ENCODE peak calls at places on chromosomes 1 and 21, in seven cellular contexts. T is cardiac fibroblast, J is right lobe of liver, N is neural crest cell, I is colonic mucosa, C is nephron progenitor cell, K is brain microvascular endothelial cell. B is an unnamed sample.

GRCh38 chr1:16249838-16250241 is 12.9 kb upstream of the CPLANE2 start:
- DNase-seq in T (peak), J (no peak), N (no peak), I (no peak), C (no peak), K (no peak), B (no peak)

GRCh38 chr21:45736042-45736704 is 92.6 kb downstream of the PCBP3 start:
- DNase-seq in T (no peak), J (no peak), N (no peak), I (no peak), C (no peak), K (no peak), B (no peak)

GRCh38 chr1:197912739-197913494 is 4.3 kb upstream of the LHX9 start:
- DNase-seq in T (no peak), J (no peak), N (no peak), I (no peak), C (no peak), K (no peak), B (no peak)

GRCh38 chr1:219324629-219325367 is 151.1 kb downstream of the LYPLAL1 start:
- DNase-seq in T (peak), J (no peak), N (no peak), I (no peak), C (no peak), K (peak), B (no peak)

GRCh38 chr1:179911812-179912211 is 29.7 kb downstream of the TOR1AIP1 start:
- DNase-seq in T (no peak), J (no peak), N (no peak), I (no peak), C (no peak), K (no peak), B (no peak)

GRCh38 chr1:106621853-106622252 is 434.6 kb upstream of the PRMT6 start:
- DNase-seq in T (no peak), J (no peak), N (no peak), I (no peak), C (no peak), K (no peak), B (no peak)

GRCh38 chr1:52210044-52210443 is 68.2 kb downstream of the ZFYVE9 start:
- DNase-seq in T (no peak), J (no peak), N (no peak), I (no peak), C (no peak), K (no peak), B (no peak)

GRCh38 chr1:167499657-167500056 is 18.7 kb downstream of the CD247 start:
- DNase-seq in T (no peak), J (no peak), N (no peak), I (no peak), C (no peak), K (no peak), B (no peak)

GRCh38 chr1:37481289-37482003 is 7.1 kb downstream of the ZC3H12A start:
- DNase-seq in T (no peak), J (no peak), N (no peak), I (no peak), C (no peak), K (no peak), B (no peak)

GRCh38 chr1:194474701-194475100 is 1288.3 kb upstream of the B3GALT2 start:
- DNase-seq in T (peak), J (no peak), N (no peak), I (no peak), C (no peak), K (no peak), B (no peak)

GRCh38 chr1:208511242-208511860 is 267.2 kb upstream of the PLXNA2 start:
- DNase-seq in T (no peak), J (no peak), N (no peak), I (no peak), C (no peak), K (no peak), B (no peak)

GRCh38 chr1:54358503-54359168 is 47.6 kb downstream of the SSBP3 start:
- DNase-seq in T (no peak), J (no peak), N (no peak), I (no peak), C (no peak), K (no peak), B (no peak)

GRCh38 chr1:78275906-78276690 is 214.7 kb upstream of the PTGFR start:
- DNase-seq in T (peak), J (no peak), N (no peak), I (no peak), C (no peak), K (no peak), B (no peak)

GRCh38 chr21:44407493-44407892 is 47.8 kb upstream of the LRRC3 start:
- DNase-seq in T (no peak), J (no peak), N (no peak), I (no peak), C (no peak), K (no peak), B (no peak)

GRCh38 chr1:227429447-227430359 is 111.4 kb upstream of the CDC42BPA start:
- DNase-seq in T (peak), J (no peak), N (no peak), I (no peak), C (no peak), K (peak), B (no peak)

DNA sequence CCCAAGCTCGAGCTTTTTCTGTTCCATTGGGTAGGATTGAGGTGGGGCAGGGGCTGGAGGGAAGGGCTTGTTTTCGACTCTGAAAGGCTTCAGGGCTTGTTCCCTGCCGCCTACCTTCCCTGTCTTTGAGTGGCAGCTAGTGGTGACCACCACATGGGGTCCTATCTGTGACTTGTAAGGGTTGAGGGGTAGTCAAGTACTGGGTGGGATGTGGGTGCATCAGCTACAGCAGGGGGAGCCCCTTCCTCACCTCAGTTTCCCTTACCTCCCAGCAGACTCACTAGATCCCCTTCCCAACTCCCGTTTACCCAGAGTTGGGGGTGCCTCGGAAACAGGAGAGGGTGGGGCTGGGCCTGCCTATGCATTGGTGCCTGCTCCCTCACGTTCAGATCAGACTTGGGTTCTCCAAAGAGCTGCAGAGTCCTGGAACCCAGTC is 5.9 kb downstream of the FOXO6 start:
- DNase-seq in T (no peak), J (no peak), N (no peak), I (no peak), C (no peak), K (no peak), B (no peak)
- TF ChIP-seq CTCF in T (no peak), J (no peak), N (no peak), I (no peak), C (no peak), K (no peak), B (no peak)

DNA sequence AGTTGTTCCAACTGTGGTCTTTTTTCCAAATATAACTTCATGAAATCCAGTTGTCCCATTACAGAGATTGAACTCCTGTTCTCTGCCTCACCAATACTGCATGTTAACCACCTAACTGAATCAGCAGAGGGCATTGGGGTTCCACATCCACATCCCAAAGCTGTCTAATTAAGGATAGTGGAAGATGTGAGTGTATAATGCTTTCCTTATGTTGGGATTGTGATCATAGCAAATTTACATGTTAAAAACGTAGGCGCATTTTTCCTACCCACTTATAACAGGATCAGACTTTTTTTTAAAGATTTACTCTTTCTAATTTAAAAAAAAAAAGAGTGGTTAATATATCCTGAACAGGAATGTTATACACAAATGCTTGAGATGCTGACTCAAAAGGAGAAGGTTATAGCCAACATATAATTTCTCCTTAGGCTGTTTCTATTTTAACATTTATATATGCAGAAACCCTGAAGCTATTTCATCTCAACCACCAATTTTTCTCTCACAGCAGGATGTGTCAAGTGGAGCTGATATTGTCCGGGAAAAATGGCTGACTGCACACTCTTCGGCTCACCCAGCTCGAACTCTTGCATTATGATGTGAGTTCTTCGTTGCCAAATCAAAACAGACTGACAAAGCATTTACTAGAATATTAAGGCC is 40.3 kb downstream of the RGS5 start:
- DNase-seq in T (peak), J (no peak), N (no peak), I (no peak), C (no peak), K (no peak), B (no peak)
- TF ChIP-seq CTCF in T (no peak), J (no peak), N (no peak), I (no peak), C (no peak), K (no peak), B (no peak)

GRCh38 chr1:8239039-8239305 is 78.9 kb upstream of the SLC45A1 start:
- DNase-seq in T (peak), J (peak), N (no peak), I (peak), C (no peak), K (peak), B (no peak)
- TF ChIP-seq CTCF in T (peak), J (peak), N (no peak), I (no peak), C (no peak), K (peak), B (no peak)

DNA sequence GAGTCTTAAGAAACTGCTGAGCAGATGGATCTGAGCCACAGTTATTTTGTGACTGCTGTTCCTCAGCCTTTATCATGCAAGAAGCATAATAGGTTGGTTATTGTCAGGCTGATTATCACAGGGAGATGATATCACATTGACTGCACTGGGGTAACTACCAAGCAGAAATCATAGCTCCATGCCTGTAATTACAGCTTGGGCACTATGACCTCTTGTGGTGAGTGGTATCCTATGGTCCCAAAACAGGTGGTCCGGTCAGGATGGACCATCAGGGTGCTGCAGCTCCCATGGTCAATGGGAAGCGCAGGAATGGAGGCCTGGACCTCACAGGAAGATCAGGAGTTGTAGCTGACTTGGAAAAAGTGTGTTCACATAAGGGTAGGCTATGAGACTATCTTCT is 11.4 kb upstream of the ATP2B4 start:
- DNase-seq in T (no peak), J (no peak), N (no peak), I (no peak), C (no peak), K (no peak), B (no peak)
- TF ChIP-seq CTCF in T (no peak), J (no peak), N (no peak), I (no peak), C (no peak), K (no peak), B (no peak)

GRCh38 chr1:205345761-205346160 is 11.0 kb downstream of the KLHDC8A start:
- DNase-seq in T (no peak), J (no peak), N (no peak), I (no peak), C (no peak), K (no peak), B (no peak)

GRCh38 chr1:205346956-205347574 is 9.7 kb downstream of the KLHDC8A start:
- DNase-seq in T (no peak), J (no peak), N (no peak), I (no peak), C (no peak), K (no peak), B (no peak)

GRCh38 chr1:205340674-205341073 is 16.0 kb downstream of the KLHDC8A start:
- DNase-seq in T (no peak), J (no peak), N (no peak), I (no peak), C (no peak), K (no peak), B (no peak)

GRCh38 chr1:205344010-205344808 is 12.5 kb downstream of the KLHDC8A start:
- DNase-seq in T (no peak), J (no peak), N (no peak), I (peak), C (peak), K (no peak), B (peak)

DNA sequence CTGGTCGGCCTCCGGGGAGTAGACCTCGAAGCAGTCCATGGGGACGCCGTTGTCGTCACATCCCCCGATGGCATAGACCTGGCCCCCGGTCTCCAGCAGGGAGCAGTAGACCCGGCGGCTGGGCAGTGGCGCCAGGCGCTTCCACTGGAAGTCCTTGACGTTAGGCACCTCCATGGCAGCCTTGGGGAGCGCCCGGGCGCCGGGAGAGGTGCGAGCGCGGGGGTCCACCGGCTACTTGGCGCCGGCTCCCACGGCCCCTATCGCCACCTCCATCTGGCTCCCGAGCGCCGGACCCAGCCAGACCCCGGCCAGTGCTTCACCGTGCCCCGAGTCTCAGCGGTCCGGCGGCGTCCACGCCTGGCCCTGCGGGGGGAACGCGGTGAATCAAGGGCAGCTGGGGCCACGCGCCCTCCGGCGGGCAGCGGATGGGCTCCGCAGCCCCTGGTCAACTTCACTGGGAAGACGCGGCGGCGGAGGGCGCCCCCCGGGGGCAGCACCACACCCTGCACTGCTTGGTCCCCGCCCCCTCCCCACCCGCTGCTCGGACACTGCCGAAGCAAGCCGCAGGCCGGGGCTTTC is 13.2 kb downstream of the KLHDC8A start:
- DNase-seq in T (no peak), J (no peak), N (peak), I (no peak), C (peak), K (no peak), B (peak)
- TF ChIP-seq CTCF in T (no peak), J (no peak), N (peak), I (no peak), C (peak), K (peak), B (peak)

DNA sequence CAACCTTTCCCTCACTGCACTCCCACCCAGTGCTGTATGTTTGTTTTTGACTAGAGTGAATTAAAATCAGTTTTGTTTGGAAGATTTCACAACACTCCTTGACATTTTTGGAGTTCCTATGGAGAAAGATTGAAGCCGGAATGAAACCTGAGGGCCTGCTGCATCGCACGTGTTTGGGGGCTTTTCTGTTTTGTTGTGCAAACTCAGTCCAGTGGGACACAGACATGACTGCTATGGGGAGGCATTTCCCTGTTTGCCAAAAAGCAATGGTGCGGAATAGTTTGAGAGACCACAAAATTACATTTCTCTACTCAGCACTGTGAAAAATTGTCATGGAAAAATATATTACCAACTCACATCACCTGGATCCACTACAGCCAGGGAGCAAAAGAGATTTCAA is 43.8 kb upstream of the KCNE2 start:
- DNase-seq in T (no peak), J (no peak), N (no peak), I (no peak), C (no peak), K (no peak), B (no peak)
- TF ChIP-seq CTCF in T (no peak), J (no peak), N (no peak), I (no peak), C (no peak), K (no peak), B (no peak)